ENCODE peak calls at places on chromosomes 1 and 21, in six cellular contexts. V is A549, D is neural crest cell, K is astrocyte, F is T-helper 1 cell, J is midbrain. E is an unnamed sample.

GRCh38 chr1:101820080-101820479 is 176.6 kb downstream of the OLFM3 start:
- DNase-seq in F (no peak), J (peak), K (no peak), V (peak), D (no peak), E (no peak)

GRCh38 chr1:2583871-2584341 is 2.7 kb upstream of the PRXL2B start:
- DNase-seq in F (no peak), K (no peak), V (peak), J (no peak), D (no peak), E (no peak)

GRCh38 chr1:96525657-96526613 is 195.6 kb upstream of the PTBP2 start:
- DNase-seq in D (no peak), V (no peak), J (no peak), F (no peak), K (no peak), E (no peak)

GRCh38 chr1:46497020-46497419 is 7.4 kb downstream of the DMBX1 start:
- DNase-seq in K (no peak), D (no peak), J (no peak), V (no peak), F (no peak), E (no peak)

GRCh38 chr21:39121600-39122355 is 61.5 kb downstream of the PSMG1 start:
- DNase-seq in F (no peak), V (no peak), K (peak), D (no peak), J (no peak), E (no peak)

GRCh38 chr1:248775496-248775895 is 19.9 kb upstream of the LYPD8 start:
- DNase-seq in K (no peak), V (no peak), F (no peak), J (no peak), D (no peak), E (no peak)

GRCh38 chr1:215002471-215002870 is 80.1 kb upstream of the KCNK2 start:
- DNase-seq in K (peak), J (no peak), V (no peak), D (no peak), F (no peak), E (no peak)

GRCh38 chr1:162987866-162988265 is 81.3 kb upstream of the RGS4 start:
- DNase-seq in V (no peak), D (no peak), K (peak), F (no peak), J (no peak), E (peak)

GRCh38 chr1:107963601-107964396 is 1.2 kb downstream of the VAV3 start:
- DNase-seq in V (no peak), J (no peak), F (no peak), D (peak), K (no peak), E (no peak)

GRCh38 chr1:7379445-7379971 is 391.6 kb upstream of the VAMP3 start:
- DNase-seq in V (no peak), D (peak), J (peak), K (peak), F (no peak), E (no peak)

GRCh38 chr1:28518000-28518744 is 12.3 kb downstream of the RCC1 start:
- DNase-seq in D (peak), V (peak), F (peak), K (peak), J (peak), E (peak)

GRCh38 chr1:228768345-228768717 is 33.1 kb downstream of the RHOU start:
- DNase-seq in J (no peak), V (no peak), K (no peak), D (no peak), F (no peak), E (no peak)

GRCh38 chr1:236522937-236523703 is 662 bp upstream of the LGALS8 start:
- DNase-seq in J (no peak), D (no peak), F (no peak), V (peak), K (no peak), E (no peak)

GRCh38 chr21:31650930-31651329 is 8.6 kb upstream of the SOD1 start:
- DNase-seq in D (no peak), F (no peak), J (no peak), K (no peak), V (no peak), E (no peak)

GRCh38 chr1:234309598-234310459 is 63.4 kb upstream of the COA6 start:
- DNase-seq in F (peak), D (peak), J (peak), K (peak), V (peak), E (peak)

GRCh38 chr1:241747992-241748391 is 95.9 kb downstream of the WDR64 start:
- DNase-seq in V (no peak), D (no peak), F (no peak), J (no peak), K (no peak), E (no peak)

GRCh38 chr1:119682141-119682540 is 29.6 kb upstream of the PHGDH start:
- DNase-seq in V (no peak), F (no peak), K (no peak), J (no peak), D (no peak), E (no peak)